ENCODE peak calls at places on chromosomes 6 and 20, in eight cellular contexts. U is lower leg skin; H is CD8-positive, alpha-beta T cell; F is Peyer's patch; Y is IMR-90; T is psoas muscle; B is ovary; I is fibroblast of lung. N is an unnamed sample.

GRCh38 chr6:166361080-166361429 is 18.7 kb upstream of the SFT2D1 start:
- DNase-seq in U (peak), H (no peak), F (no peak), Y (peak), T (peak), B (no peak), I (no peak), N (no peak)

GRCh38 chr20:62320581-62321354 is 18.0 kb downstream of the ADRM1 start:
- DNase-seq in U (no peak), H (no peak), F (no peak), Y (no peak), T (no peak), B (no peak), I (no peak), N (no peak)

GRCh38 chr6:167005350-167006159 is 6.4 kb downstream of the CEP43 start:
- DNase-seq in U (no peak), H (no peak), F (no peak), Y (no peak), T (peak), B (peak), I (peak), N (no peak)

GRCh38 chr20:37179671-37180524 is 550 bp upstream of the MROH8 start:
- DNase-seq in U (no peak), H (no peak), F (no peak), Y (peak), T (no peak), B (no peak), I (peak), N (no peak)

GRCh38 chr6:20198156-20198555 is 14.1 kb downstream of the MBOAT1 start:
- DNase-seq in U (no peak), H (no peak), F (no peak), Y (no peak), T (no peak), B (no peak), I (no peak), N (no peak)

GRCh38 chr20:41221614-41222218 is 84.4 kb downstream of the PLCG1 start:
- DNase-seq in U (no peak), H (no peak), F (no peak), Y (no peak), T (no peak), B (no peak), I (peak), N (no peak)

GRCh38 chr6:114158838-114159694 is 183.8 kb downstream of the HS3ST5 start:
- DNase-seq in U (no peak), H (no peak), F (no peak), Y (no peak), T (no peak), B (no peak), I (no peak), N (no peak)

GRCh38 chr6:11213305-11214106 is 19.0 kb downstream of the NEDD9 start:
- DNase-seq in U (no peak), H (no peak), F (no peak), Y (peak), T (no peak), B (no peak), I (no peak), N (no peak)

GRCh38 chr20:15699431-15700146 is 873.7 kb downstream of the KIF16B start:
- DNase-seq in U (no peak), H (no peak), F (no peak), Y (no peak), T (no peak), B (peak), I (no peak), N (no peak)

GRCh38 chr6:112881828-112882227 is 534.7 kb downstream of the RFPL4B start:
- DNase-seq in U (no peak), H (no peak), F (no peak), Y (peak), T (no peak), B (no peak), I (peak), N (no peak)

GRCh38 chr6:12058164-12058926 is 46.2 kb downstream of the HIVEP1 start:
- DNase-seq in U (no peak), H (no peak), F (no peak), Y (no peak), T (no peak), B (no peak), I (no peak), N (no peak)

GRCh38 chr20:46562373-46563169 is 12.1 kb upstream of the OCSTAMP start:
- DNase-seq in U (peak), H (peak), F (peak), Y (peak), T (peak), B (peak), I (peak), N (no peak)

GRCh38 chr6:10316327-10316726 is 98.5 kb downstream of the TFAP2A start:
- DNase-seq in U (peak), H (no peak), F (no peak), Y (peak), T (no peak), B (no peak), I (peak), N (no peak)

GRCh38 chr6:132865364-132865763 is 51.0 kb downstream of the RPS12 start:
- DNase-seq in U (no peak), H (no peak), F (no peak), Y (no peak), T (no peak), B (no peak), I (no peak), N (no peak)

GRCh38 chr6:41427642-41428401 is 92.4 kb downstream of the NCR2 start:
- DNase-seq in U (no peak), H (no peak), F (peak), Y (no peak), T (peak), B (peak), I (peak), N (no peak)

GRCh38 chr6:29730575-29731126 is 7.4 kb downstream of the HLA-F start:
- DNase-seq in U (peak), H (no peak), F (no peak), Y (no peak), T (no peak), B (no peak), I (no peak), N (no peak)

GRCh38 chr6:11294263-11294662 is 61.8 kb upstream of the NEDD9 start:
- DNase-seq in U (no peak), H (no peak), F (no peak), Y (no peak), T (no peak), B (no peak), I (no peak), N (no peak)

GRCh38 chr6:18978330-18979128 is 591.4 kb downstream of the RNF144B start:
- DNase-seq in U (no peak), H (no peak), F (no peak), Y (no peak), T (no peak), B (no peak), I (peak), N (peak)

GRCh38 chr20:64121586-64121985 is 14.2 kb upstream of the NPBWR2 start:
- DNase-seq in U (no peak), H (no peak), F (no peak), Y (no peak), T (no peak), B (peak), I (no peak), N (no peak)

GRCh38 chr6:150119256-150119655 is 23.6 kb upstream of the PPP1R14C start:
- DNase-seq in U (no peak), H (no peak), F (no peak), Y (no peak), T (no peak), B (no peak), I (peak), N (no peak)

GRCh38 chr6:2081155-2082138 is 164.0 kb downstream of the GMDS start:
- DNase-seq in U (no peak), H (no peak), F (no peak), Y (no peak), T (no peak), B (no peak), I (peak), N (no peak)

GRCh38 chr6:168165373-168165772 is 86.4 kb upstream of the FRMD1 start:
- DNase-seq in U (no peak), H (no peak), F (no peak), Y (no peak), T (no peak), B (no peak), I (no peak), N (no peak)

GRCh38 chr6:154606457-154606856 is 96.0 kb upstream of the CNKSR3 start:
- DNase-seq in U (no peak), H (no peak), F (no peak), Y (no peak), T (no peak), B (no peak), I (peak), N (no peak)

GRCh38 chr6:14964901-14965300 is 281.0 kb upstream of the JARID2 start:
- DNase-seq in U (no peak), H (no peak), F (no peak), Y (peak), T (no peak), B (no peak), I (peak), N (no peak)

GRCh38 chr20:11890331-11891080 is 27.2 kb upstream of the BTBD3 start:
- DNase-seq in U (peak), H (no peak), F (peak), Y (peak), T (peak), B (peak), I (peak), N (peak)

GRCh38 chr20:19775353-19776201 is 17.5 kb downstream of the RIN2 start:
- DNase-seq in U (no peak), H (no peak), F (peak), Y (no peak), T (no peak), B (no peak), I (no peak), N (no peak)

DNA sequence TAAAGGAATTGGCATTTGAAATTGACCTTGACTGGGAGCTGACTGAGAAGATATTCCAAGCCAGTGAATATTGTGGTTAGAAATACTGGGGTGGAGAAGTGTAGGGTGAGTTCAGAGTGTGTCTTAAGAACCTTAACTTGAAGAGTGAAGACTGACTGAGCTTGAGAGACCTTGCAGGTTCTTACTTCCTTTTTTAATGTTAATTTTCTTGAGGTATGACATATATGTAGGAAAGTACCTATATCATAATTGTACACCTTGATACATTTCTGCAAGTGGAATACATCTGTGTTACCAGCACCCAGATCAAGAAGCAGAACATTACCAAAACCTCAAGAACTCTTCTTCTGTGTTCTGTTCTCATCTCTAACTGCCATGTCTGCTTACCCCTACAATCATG is 11.0 kb downstream of the DHX35 start:
- DNase-seq in U (no peak), H (no peak), F (no peak), Y (no peak), T (no peak), B (no peak), I (no peak), N (no peak)
- H3K4me3 ChIP-seq in U (no peak), H (no peak), F (no peak), Y (no peak), T (no peak), B (no peak), I (no peak), N (no peak)

GRCh38 chr6:17427617-17428016 is 34.2 kb downstream of the CAP2 start:
- DNase-seq in U (no peak), H (no peak), F (no peak), Y (no peak), T (no peak), B (no peak), I (no peak), N (no peak)
- TF ChIP-seq CTCF in U (no peak), H (no peak), F (no peak), Y (no peak), T (no peak), B (no peak), I (no peak), N (no peak)

GRCh38 chr6:54040545-54040944 is 70.7 kb upstream of the MLIP start:
- DNase-seq in U (no peak), H (no peak), F (no peak), Y (no peak), T (no peak), B (no peak), I (no peak), N (no peak)

GRCh38 chr6:54041239-54041638 is 70.0 kb upstream of the MLIP start:
- DNase-seq in U (no peak), H (no peak), F (no peak), Y (no peak), T (no peak), B (no peak), I (no peak), N (no peak)

GRCh38 chr6:54048782-54049181 is 62.5 kb upstream of the MLIP start:
- DNase-seq in U (no peak), H (no peak), F (no peak), Y (no peak), T (no peak), B (no peak), I (no peak), N (no peak)

DNA sequence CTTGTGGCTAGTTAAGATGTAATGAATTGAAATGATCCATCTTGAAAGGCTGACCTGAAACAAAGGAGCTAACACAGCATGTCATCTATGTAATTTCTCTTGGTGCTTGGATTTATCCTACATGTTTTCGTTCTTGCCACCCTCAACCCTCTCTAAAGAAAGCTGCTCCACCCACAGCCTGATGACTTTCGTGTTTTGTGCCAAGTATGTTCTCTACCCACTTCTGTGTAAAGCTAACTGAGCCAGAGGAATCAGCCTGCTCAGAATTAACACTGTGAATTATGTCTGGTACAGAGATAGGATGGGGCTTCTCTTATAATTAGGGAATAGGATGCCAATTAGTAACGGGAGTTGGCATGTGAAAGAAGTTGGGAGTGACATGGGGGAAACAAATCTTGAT is 67.9 kb upstream of the MLIP start:
- DNase-seq in U (no peak), H (no peak), F (no peak), Y (no peak), T (no peak), B (no peak), I (no peak), N (no peak)
- H3K4me3 ChIP-seq in U (no peak), H (no peak), F (no peak), Y (no peak), T (no peak), B (no peak), I (no peak), N (no peak)

DNA sequence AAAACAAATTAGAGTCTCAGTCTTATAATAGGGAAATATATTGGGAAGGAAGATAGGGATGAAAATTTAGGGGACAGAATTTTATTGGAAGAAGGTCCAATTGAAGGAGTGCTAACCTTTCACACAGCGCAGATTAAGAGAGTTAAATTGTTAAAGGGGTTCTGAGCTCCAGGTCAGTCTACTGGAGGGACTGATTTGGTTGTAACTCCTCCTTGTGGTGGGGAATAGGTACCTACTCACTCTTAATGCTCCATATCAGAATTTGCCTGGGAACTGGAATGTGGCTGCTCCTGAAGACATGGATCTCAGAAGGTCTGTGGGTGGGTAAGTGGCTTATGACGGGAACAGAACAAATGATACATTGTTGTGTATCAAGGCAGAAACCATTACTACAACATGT is 143.5 kb downstream of the FLRT3 start:
- DNase-seq in U (no peak), H (no peak), F (no peak), Y (no peak), T (no peak), B (no peak), I (no peak), N (no peak)
- TF ChIP-seq CTCF in U (no peak), H (no peak), F (no peak), Y (peak), T (no peak), B (no peak), I (no peak), N (peak)

DNA sequence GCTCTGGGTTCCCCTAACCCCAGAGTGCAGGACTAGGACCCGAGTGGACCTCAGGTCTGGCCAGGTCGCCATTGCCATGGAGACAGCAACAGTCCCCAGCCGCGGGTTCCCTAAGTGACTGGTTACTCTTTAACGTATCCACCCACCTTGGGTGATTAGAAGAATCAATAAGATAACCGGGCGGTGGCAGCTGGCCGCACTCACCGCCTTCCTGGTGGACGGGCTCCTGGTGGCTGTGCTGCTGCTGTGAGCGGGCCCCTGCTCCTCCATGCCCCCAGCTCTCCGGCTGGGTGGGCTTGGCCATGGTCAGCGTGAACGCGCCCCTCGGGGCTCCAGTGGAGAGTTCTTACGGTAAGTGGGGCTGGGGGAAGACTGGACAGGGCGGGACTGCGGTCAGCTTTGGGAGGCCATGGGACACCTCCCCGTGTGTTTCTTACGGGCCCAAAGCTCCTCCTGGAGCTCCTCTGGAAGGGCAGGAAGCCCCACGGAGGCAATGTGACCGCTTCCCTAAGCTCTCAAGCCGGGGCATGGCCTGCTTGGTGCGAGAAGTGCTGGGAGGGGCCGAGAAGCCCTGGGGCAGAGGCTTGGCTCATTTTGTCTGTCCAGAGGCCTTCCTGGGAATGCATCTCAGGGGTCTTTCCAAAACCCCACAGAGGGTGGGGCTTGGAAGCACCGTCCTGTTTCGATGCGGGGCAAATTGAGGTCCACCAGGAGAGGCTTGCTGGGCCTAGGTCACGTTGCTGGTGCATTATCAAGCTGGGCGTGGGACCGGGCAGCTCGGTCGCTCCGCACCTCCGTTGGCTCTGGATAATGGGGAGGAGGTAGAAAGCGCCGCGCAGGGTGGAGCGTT is at the start of gene HNF4A:
- DNase-seq in U (no peak), H (no peak), F (peak), Y (no peak), T (no peak), B (no peak), I (no peak), N (no peak)
- H3K4me3 ChIP-seq in U (no peak), H (no peak), F (peak), Y (no peak), T (no peak), B (peak), I (no peak), N (no peak)

DNA sequence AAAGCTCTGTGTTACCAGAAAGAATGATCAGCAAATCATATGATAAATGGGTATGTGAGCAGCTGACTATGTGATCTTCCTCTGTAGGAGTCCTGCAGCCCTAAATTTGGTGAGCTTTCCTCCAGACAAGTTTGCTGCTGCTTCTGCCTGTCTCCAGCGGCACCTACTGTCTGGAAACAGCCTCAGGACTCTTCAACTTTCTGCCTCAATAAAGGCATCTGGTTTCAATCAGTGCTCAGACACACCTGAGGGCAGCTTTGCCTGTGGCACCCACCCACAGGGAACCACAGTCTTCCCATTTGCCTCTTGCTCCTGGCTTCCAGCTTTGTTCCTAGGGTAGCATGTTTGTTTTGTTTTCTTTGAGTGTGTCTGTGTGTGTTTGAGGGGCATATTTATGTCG is 727.9 kb upstream of the MAN1A1 start:
- DNase-seq in U (no peak), H (no peak), F (no peak), Y (no peak), T (no peak), B (no peak), I (no peak), N (no peak)
- TF ChIP-seq CTCF in U (no peak), H (no peak), F (no peak), Y (no peak), T (no peak), B (no peak), I (peak), N (peak)

DNA sequence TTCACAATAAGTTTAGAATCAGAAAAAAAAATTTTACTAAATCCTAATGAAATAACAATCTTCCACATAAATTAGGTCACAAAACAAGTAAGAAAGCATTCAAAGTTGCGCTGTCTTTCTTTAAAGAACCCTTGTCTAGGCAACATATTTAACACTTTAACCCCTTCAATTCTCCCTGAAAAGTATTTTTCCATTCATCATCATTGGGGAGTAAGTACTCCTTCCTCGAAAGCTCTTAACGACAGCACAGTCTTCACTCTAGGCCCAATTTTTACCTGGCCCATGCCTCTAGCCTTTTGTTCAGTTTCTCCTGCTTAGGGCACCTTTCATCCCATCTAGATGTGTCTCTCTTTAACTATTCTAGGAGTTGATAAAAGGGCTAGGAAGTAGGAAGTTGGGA is 2.6 kb downstream of the TSPYL1 start:
- DNase-seq in U (no peak), H (no peak), F (no peak), Y (no peak), T (no peak), B (no peak), I (no peak), N (no peak)
- H3K4me3 ChIP-seq in U (no peak), H (peak), F (peak), Y (peak), T (peak), B (peak), I (peak), N (peak)

DNA sequence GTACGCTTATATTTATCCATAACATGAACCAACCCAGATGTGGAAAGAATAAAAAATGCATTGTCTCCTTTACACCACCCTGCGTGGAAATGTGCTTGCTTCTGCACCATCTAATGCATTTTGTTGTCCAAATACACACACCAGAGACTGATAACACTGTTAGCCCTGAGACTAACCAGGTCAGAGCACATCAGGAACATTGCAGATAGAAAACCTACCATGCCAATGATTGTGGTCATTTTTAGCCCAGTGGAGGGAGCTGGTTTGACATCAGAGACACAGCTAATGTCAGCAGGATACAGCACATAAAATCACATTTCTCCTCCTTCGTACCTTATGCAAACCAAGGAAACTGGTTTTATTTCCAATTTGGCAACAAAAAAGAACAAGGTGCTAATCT is 528.7 kb downstream of the DOK5 start:
- DNase-seq in U (no peak), H (no peak), F (no peak), Y (no peak), T (no peak), B (no peak), I (no peak), N (no peak)
- TF ChIP-seq CTCF in U (no peak), H (no peak), F (peak), Y (no peak), T (no peak), B (no peak), I (no peak), N (no peak)